ENCODE peak calls at places on chromosomes 12 and 14, in five cellular contexts. R is HuH-7.5; O is GM23338; M is NCI-H1092; V is activated CD4-positive, CD25-positive, alpha-beta regulatory T cell treated with anti-CD3 and anti-CD28 coated beads, Interleukin-2, amount 50 U/mL, for 72 hours. A is an unnamed sample.

GRCh38 chr12:29782821-29783772 is 645 bp downstream of the TMTC1 start:
- DNase-seq in O (peak), V (no peak), M (peak), R (no peak), A (no peak)

GRCh38 chr12:93879476-93880376 is 202.6 kb downstream of the CRADD start:
- DNase-seq in V (no peak), R (no peak), M (no peak), O (no peak), A (no peak)

GRCh38 chr12:100138048-100138907 is 4.4 kb downstream of the BLTP3B start:
- DNase-seq in O (no peak), R (no peak), V (no peak), M (no peak), A (peak)

GRCh38 chr14:105844047-105844630 is 317.8 kb downstream of the TMEM121 start:
- DNase-seq in V (no peak), O (no peak), M (no peak), R (no peak), A (no peak)

GRCh38 chr12:40697566-40698257 is 5.5 kb downstream of the CNTN1 start:
- DNase-seq in O (no peak), V (no peak), M (no peak), R (no peak), A (peak)

GRCh38 chr14:23641180-23641914 is 5.2 kb downstream of the DHRS2 start:
- DNase-seq in O (no peak), R (no peak), V (no peak), M (no peak), A (no peak)

GRCh38 chr14:94045101-94045500 is 19.0 kb downstream of the OTUB2 start:
- DNase-seq in O (no peak), V (no peak), M (no peak), R (no peak), A (no peak)

GRCh38 chr12:113002155-113002554 is 23.8 kb downstream of the OAS2 start:
- DNase-seq in R (no peak), O (no peak), V (no peak), M (no peak), A (no peak)

A was measured in T47D.